ENCODE peak calls at places on chromosomes 3 and 15, in four cellular contexts. J is BE2C, O is ascending aorta, T is uterus. Z is an unnamed sample. For H3K4me1 and H3K27me3, the result is how much of the 10 kb centered on the place peaks cover.

GRCh38 chr3:36295206-36295760 is 85.0 kb upstream of the STAC start:
- DNase-seq in T (no peak), J (no peak), O (no peak), Z (no peak)

GRCh38 chr3:7847021-7847420 is 654.6 kb upstream of the LMCD1 start:
- DNase-seq in O (no peak), J (no peak), T (no peak), Z (no peak)

GRCh38 chr3:38018296-38019266 is 10.9 kb downstream of the PLCD1 start:
- DNase-seq in O (no peak), T (no peak), J (no peak), Z (no peak)

GRCh38 chr3:50189274-50189673 is 2.1 kb upstream of the GNAT1 start:
- DNase-seq in O (peak), T (peak), J (peak), Z (no peak)

GRCh38 chr3:154900777-154901176 is 179.3 kb upstream of the MME start:
- DNase-seq in O (no peak), T (no peak), J (no peak), Z (no peak)

GRCh38 chr3:16301490-16301889 is 36.5 kb downstream of the OXNAD1 start:
- DNase-seq in T (no peak), J (no peak), O (no peak), Z (no peak)

GRCh38 chr3:10551821-10552630 is 46.6 kb upstream of the ATP2B2 start:
- DNase-seq in J (no peak), T (peak), O (peak), Z (peak)

GRCh38 chr15:53918180-53919079 is 59.8 kb upstream of the UNC13C start:
- DNase-seq in T (no peak), O (no peak), J (peak), Z (no peak)

GRCh38 chr15:30041868-30042267 is 40.9 kb upstream of the GOLGA8J start:
- DNase-seq in J (no peak), T (no peak), O (no peak), Z (no peak)

GRCh38 chr15:35271371-35272043 is 186.4 kb upstream of the NANOGP8 start:
- DNase-seq in T (no peak), J (no peak), O (no peak), Z (no peak)

DNA sequence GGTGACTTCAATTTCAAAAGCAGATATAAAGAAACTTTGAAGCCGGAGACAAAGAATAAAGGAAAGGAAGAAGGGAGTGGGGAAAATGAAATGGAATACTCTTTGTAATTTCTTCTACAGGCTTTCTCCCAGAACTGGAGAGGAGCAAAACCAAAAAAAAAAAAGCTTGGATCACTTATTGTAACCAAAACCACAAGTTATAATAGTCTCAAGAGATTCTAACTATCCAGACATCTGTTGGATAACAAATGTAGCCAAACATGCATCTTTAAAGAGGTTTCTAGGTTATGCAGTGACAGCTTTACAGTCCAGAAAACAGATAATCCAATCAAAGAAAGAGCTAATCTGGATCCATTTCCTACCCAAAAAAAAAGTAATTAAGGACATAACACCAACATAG is 36.2 kb downstream of the VGLL3 start:
- DNase-seq in J (no peak), T (no peak), O (no peak), Z (no peak)
- H3K4me1 ChIP-seq in J (under half), T (under half), O (under half), Z (under half)

DNA sequence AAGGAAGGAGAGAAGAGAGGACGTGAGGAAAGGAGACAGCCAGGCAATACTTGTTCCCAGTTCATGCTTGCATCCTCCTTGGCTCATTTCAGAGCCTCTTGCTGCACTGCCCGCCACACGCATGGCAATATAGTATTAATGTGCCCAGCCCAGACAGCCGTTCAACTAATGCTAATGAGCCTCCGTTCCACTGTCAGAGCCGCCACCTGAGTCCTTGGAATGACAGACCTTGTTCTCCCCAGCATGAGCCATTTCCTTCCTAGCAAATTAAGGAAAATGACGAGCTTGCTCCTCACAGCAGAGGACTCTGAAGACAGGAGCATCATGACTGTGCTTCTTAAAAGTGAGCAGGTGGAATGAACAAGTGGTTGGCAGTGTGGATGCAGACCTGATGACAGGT is 10.8 kb upstream of the LRRC15 start:
- DNase-seq in T (no peak), J (no peak), O (no peak), Z (no peak)
- H3K27me3 ChIP-seq in T (under half), J (under half), O (under half), Z (under half)

DNA sequence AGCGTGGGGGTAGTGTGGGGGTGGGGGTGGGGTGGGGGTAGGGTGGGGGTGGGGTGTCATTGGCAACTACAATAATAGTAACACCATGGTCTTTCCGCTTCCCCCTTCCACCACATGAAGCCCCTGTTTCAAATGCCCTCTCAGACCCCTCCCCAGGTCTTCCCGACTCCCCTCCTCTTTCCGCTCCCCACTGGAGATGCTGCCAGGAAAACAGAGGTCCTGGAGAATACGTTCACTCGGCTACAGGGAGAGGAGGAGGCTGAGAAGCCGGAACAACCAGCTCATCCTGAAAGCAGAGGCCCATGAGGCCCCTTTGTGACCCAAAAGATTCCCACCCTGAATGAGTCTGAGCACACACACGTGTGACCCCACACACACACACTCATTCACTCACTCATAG is 75.4 kb downstream of the CPN2 start:
- DNase-seq in J (no peak), T (no peak), O (peak), Z (no peak)
- H3K4me1 ChIP-seq in J (half or more), T (under half), O (under half), Z (under half)

GRCh38 chr15:52778457-52778856 is 11.7 kb downstream of the ONECUT1 start:
- DNase-seq in T (no peak), O (no peak), J (no peak), Z (no peak)

GRCh38 chr15:52772766-52773165 is 17.4 kb downstream of the ONECUT1 start:
- DNase-seq in O (no peak), T (no peak), J (no peak), Z (no peak)
- H3K27me3 ChIP-seq in O (under half), T (under half), J (half or more), Z (under half)

DNA sequence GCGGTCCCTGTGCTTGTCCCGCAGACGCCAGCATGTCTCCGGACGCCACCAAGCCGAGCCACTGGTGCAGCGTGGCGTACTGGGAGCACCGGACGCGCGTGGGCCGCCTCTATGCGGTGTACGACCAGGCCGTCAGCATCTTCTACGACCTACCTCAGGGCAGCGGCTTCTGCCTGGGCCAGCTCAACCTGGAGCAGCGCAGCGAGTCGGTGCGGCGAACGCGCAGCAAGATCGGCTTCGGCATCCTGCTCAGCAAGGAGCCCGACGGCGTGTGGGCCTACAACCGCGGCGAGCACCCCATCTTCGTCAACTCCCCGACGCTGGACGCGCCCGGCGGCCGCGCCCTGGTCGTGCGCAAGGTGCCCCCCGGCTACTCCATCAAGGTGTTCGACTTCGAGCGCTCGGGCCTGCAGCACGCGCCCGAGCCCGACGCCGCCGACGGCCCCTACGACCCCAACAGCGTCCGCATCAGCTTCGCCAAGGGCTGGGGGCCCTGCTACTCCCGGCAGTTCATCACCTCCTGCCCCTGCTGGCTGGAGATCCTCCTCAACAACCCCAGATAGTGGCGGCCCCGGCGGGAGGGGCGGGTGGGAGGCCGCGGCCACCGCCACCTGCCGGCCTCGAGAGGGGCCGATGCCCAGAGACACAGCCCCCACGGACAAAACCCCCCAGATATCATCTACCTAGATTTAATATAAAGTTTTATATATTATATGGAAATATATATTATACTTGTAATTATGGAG is 79.1 kb downstream of the SMAD6 start:
- DNase-seq in O (no peak), T (no peak), J (peak), Z (no peak)
- H3K4me1 ChIP-seq in O (under half), T (under half), J (under half), Z (under half)

Z was measured in CD4-positive, alpha-beta memory T cell.